ENCODE peak calls at places on chromosomes 7 and 10, in four cellular contexts. M is CD8-positive, alpha-beta T cell; Y is adrenal gland; K is NT2/D1. B is an unnamed sample.
A peak's percentile ranks its signal among the peaks of the same experiment; 100 is the strongest.

GRCh38 chr10:67809107-67809506 is 28.9 kb downstream of the DNAJC12 start:
- DNase-seq in M (no peak), Y (no peak), K (peak; percentile 30), B (no peak)

GRCh38 chr10:27383595-27384542 is 120.2 kb upstream of the RAB18 start:
- DNase-seq in M (no peak), Y (no peak), K (no peak), B (no peak)

GRCh38 chr7:149731207-149731955 is 42.0 kb downstream of the ZNF467 start:
- DNase-seq in M (no peak), Y (no peak), K (no peak), B (no peak)

GRCh38 chr10:104350146-104350635 is 3.4 kb upstream of the CFAP58 start:
- DNase-seq in M (no peak), Y (no peak), K (no peak), B (peak; percentile 22)

GRCh38 chr7:7682856-7683255 is 35.6 kb downstream of the RPA3 start:
- DNase-seq in M (no peak), Y (no peak), K (no peak), B (no peak)

GRCh38 chr7:137609500-137609899 is 237.3 kb downstream of the DGKI start:
- DNase-seq in M (no peak), Y (no peak), K (no peak), B (no peak)

GRCh38 chr10:15211464-15211979 is 43.0 kb upstream of the NMT2 start:
- DNase-seq in M (no peak), Y (no peak), K (no peak), B (no peak)

GRCh38 chr7:123410273-123410928 is 124.0 kb downstream of the IQUB start:
- DNase-seq in M (no peak), Y (peak; percentile 51), K (no peak), B (no peak)

GRCh38 chr7:68544851-68545250 is 1053.4 kb upstream of the AUTS2 start:
- DNase-seq in M (no peak), Y (no peak), K (no peak), B (no peak)

GRCh38 chr10:31789555-31789954 is 139.1 kb downstream of the ARHGAP12 start:
- DNase-seq in M (no peak), Y (no peak), K (no peak), B (no peak)

GRCh38 chr7:42080831-42081230 is 156.2 kb downstream of the GLI3 start:
- DNase-seq in M (no peak), Y (no peak), K (no peak), B (no peak)

GRCh38 chr10:110008518-110009339 is 945 bp downstream of the ADD3 start:
- DNase-seq in M (peak; percentile 45), Y (peak; percentile 57), K (no peak), B (peak; percentile 54)

GRCh38 chr10:102710604-102711003 is 3.6 kb downstream of the ARL3 start:
- DNase-seq in M (no peak), Y (no peak), K (no peak), B (no peak)

GRCh38 chr10:28839600-28840007 is 162.3 kb downstream of the BAMBI start:
- DNase-seq in M (no peak), Y (peak; percentile 94), K (no peak), B (no peak)

GRCh38 chr10:133165556-133166503 is 5.8 kb downstream of the KNDC1 start:
- DNase-seq in M (no peak), Y (no peak), K (no peak), B (no peak)

GRCh38 chr10:33229252-33229943 is 105.1 kb downstream of the NRP1 start:
- DNase-seq in M (no peak), Y (no peak), K (no peak), B (no peak)

DNA sequence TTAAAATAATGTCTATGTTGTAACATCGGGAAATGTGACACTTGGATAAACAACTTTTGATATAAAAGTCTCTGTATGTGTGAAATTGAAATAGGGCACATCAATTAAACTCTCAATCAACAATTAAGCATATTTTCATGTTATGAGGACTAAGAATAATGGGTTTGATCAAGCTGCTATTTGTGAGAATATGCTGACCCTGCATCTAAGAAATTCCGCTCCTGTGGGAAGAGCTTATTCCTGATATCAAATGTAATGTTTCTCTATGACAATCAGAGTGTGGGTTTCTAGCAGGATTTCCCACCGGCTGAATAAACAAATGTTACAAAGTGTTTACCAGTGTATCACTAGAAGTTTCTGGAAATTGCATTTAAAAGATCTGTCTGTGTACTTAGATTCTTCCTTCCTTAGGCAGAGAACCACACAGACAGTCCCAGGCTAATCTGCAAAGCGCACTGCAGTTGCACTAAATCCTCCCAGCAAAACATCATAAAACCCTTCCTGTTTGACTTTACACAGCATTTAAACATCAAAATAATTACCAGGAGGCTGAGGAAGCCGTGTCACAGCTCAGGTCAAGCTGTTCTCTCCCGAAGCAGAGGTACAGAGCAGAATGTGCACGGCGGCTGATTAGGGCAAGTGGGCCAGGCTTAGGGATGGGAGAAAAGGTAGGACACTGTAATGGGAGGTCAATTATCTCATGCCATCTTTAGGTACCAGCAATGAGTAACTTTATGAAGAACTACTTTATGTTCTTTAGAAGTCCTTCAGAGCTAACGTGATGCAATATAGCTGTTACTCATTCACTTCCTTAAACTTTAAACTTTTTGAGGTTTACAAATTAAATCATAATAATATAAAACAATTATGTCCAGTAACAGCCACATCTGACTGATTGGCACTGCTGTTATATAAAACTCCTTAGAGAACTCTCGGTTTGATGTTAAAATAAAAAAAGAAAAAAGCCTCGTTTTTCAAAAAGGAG is 109.1 kb upstream of the CTTNBP2 start:
- DNase-seq in M (no peak), Y (no peak), K (no peak), B (no peak)
- H3K4me3 ChIP-seq in M (no peak overlapping the region), Y (no peak overlapping the region), K (no peak overlapping the region), B (no peak overlapping the region)

DNA sequence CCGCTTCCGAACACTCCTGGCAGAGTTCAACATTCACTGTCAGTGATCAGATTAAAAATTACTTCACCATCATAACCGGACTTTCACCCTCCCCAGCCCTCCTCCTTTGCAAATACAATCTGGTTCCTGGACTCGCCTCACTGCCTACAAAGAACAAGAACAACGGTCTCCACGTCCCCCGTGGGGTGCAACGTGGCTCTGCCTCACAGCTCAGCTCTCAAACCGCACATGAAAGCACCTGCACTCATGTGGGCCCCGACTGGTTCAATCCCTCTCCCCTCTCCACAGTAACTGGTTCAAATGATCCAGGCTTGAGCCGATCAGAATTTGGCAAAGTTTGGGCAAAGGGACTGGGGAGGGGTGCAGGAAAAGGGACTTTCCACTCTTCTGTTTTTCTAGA is 21.0 kb downstream of the ASB13 start:
- DNase-seq in M (no peak), Y (peak; percentile 75), K (no peak), B (no peak)
- H3K4me3 ChIP-seq in M (no peak overlapping the region), Y (no peak overlapping the region), K (no peak overlapping the region), B (no peak overlapping the region)

GRCh38 chr7:108003591-108003935 is 602 bp upstream of the LAMB1 start:
- DNase-seq in M (no peak), Y (no peak), K (no peak), B (no peak)
- H3K4me3 ChIP-seq in M (peak overlapping the region; percentile 19), Y (peak overlapping the region; percentile 75), K (peak overlapping the region; percentile 89), B (no peak overlapping the region)

GRCh38 chr7:55536619-55537457 is 35.5 kb downstream of the VOPP1 start:
- DNase-seq in M (no peak), Y (no peak), K (no peak), B (peak; percentile 54)
- H3K4me3 ChIP-seq in M (no peak overlapping the region), Y (no peak overlapping the region), K (no peak overlapping the region), B (no peak overlapping the region)

GRCh38 chr7:3549598-3549997 is 248.5 kb downstream of the SDK1 start:
- DNase-seq in M (no peak), Y (no peak), K (no peak), B (no peak)
- H3K4me3 ChIP-seq in M (no peak overlapping the region), Y (no peak overlapping the region), K (no peak overlapping the region), B (no peak overlapping the region)

DNA sequence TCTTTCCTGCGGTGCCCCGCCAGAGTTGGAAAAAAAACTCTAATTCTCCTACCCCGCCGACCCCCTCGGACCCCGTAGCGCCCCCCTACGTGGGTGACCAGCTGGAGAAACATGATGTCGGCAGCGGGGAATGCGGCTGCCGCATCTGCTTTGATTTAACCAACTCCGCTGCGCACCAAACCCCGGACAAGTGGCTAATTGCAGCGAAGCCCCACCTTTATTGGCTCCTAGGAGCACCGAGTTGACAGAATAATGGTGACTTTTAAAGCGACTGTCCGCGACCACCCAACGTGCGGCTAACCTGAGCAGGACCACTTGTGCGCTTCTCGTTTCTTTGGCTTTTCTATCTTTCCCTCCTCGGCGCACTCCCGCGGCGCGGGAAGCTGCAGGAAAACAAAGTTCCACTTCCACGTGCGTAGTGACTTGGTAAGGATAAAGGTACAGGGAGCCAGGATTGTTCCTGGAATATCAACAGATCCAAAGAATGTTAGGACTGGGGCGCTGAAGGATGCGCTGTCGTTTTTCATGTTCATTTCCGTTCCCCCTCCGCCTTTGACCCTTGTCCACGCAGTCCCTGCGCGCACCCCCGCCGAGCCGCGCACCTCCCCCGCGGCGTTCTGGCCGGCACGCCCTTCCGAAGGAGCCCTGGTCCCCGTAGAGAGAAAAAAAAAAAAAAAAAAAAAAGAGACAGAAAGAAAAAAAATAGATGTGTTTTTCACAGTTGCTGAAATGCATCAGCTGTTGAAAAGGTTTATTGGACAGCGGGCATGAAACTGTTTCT is 1.4 kb downstream of the WNT16 start:
- DNase-seq in M (no peak), Y (no peak), K (peak; percentile 32), B (no peak)
- H3K4me3 ChIP-seq in M (no peak overlapping the region), Y (no peak overlapping the region), K (peak overlapping the region; percentile 32), B (no peak overlapping the region)

GRCh38 chr7:18974803-18975202 is 142.6 kb downstream of the TWIST1 start:
- DNase-seq in M (no peak), Y (no peak), K (no peak), B (no peak)
- H3K4me3 ChIP-seq in M (no peak overlapping the region), Y (no peak overlapping the region), K (no peak overlapping the region), B (no peak overlapping the region)

GRCh38 chr10:117248700-117249465 is 8.0 kb downstream of the SLC18A2 start:
- DNase-seq in M (no peak), Y (no peak), K (no peak), B (no peak)
- H3K4me3 ChIP-seq in M (no peak overlapping the region), Y (no peak overlapping the region), K (no peak overlapping the region), B (no peak overlapping the region)

DNA sequence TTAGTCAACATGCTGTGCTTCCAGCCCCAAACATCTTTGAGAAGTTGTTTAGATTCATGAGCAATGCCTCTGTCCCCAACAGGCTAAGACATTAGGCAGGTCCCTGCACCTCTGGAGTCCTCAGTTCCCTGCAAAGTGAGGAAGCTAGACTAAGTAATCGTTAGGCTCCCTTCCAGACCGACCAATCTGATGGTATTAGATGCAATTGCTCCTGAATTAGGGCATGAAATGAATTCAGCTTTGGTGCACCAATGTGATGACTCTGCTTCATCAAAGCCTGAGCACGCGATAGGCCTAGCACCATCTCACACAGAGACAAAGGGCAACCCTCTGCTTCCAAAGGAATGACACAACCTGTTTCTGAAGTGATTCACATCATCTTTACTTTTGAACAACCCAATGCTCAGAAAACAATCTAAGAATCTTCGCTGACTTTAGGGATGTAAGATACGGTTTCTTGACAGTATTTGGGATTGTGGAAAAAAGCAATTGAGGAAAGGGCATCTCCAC is 723 bp upstream of the TES start:
- DNase-seq in M (no peak), Y (no peak), K (no peak), B (no peak)
- H3K4me3 ChIP-seq in M (no peak overlapping the region), Y (no peak overlapping the region), K (no peak overlapping the region), B (no peak overlapping the region)

DNA sequence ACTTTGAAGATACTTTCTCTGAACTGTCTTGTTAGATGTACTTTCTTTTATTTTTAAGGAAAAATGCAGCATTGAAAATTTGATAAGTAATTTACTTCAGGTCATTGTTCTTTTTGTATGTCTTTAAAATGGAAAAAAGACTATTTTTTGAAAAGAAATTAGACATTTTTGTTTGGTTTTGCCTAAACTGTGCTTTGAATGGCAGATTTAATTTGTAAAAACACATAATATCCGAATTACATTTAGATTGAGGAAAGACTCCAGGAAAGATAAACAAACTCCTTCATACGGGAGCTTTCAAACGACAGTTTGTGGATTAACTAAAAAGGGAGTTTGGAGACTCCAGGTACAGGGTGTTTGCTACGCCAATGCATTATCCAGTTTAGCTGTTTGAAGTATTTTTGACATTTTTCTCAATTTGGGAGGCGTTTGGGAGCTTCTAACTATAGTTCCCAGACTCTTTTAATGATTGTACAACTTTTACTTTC is 36.1 kb downstream of the CPED1 start:
- DNase-seq in M (no peak), Y (no peak), K (no peak), B (no peak)
- H3K4me3 ChIP-seq in M (no peak overlapping the region), Y (no peak overlapping the region), K (no peak overlapping the region), B (no peak overlapping the region)